ENCODE peak calls at places on chromosomes 4 and X, in ten cellular contexts. R is stomach; Q is dorsolateral prefrontal cortex; S is endodermal cell; B is brain microvascular endothelial cell; V is fibroblast of mammary gland; D is CD4-positive, alpha-beta T cell; A is heart left ventricle; I is cardiac muscle cell; C is ascending aorta. X is an unnamed sample.

GRCh38 chr4:163391756-163392155 is 48.1 kb downstream of the NPY5R start:
- DNase-seq in R (no peak), Q (no peak), S (no peak), B (no peak), V (no peak), D (no peak), A (no peak), I (no peak), C (no peak), X (no peak)

GRCh38 chrX:275476-275966 is 5.7 kb upstream of the PLCXD1 start:
- DNase-seq in R (no peak), Q (peak; percentile 41), S (peak; percentile 79), B (no peak), V (no peak), D (no peak), A (no peak), I (no peak), C (no peak), X (peak; percentile 32)

GRCh38 chrX:37320541-37321203 is 28.5 kb upstream of the PRRG1 start:
- DNase-seq in R (no peak), Q (no peak), S (no peak), B (no peak), V (no peak), D (no peak), A (no peak), I (no peak), C (no peak), X (no peak)

GRCh38 chr4:183097251-183098079 is 1.6 kb upstream of the WWC2 start:
- DNase-seq in R (no peak), Q (no peak), S (peak; percentile 85), B (no peak), V (peak; percentile 11), D (no peak), A (no peak), I (no peak), C (peak; percentile 64), X (peak; percentile 53)

GRCh38 chrX:87517571-87518141 is at the start of gene KLHL4:
- DNase-seq in R (no peak), Q (no peak), S (peak; percentile 89), B (peak; percentile 84), V (peak; percentile 88), D (no peak), A (no peak), I (peak; percentile 89), C (no peak), X (peak; percentile 34)

GRCh38 chr4:107825072-107825789 is 499 bp downstream of the SGMS2 start:
- DNase-seq in R (peak; percentile 43), Q (no peak), S (peak; percentile 82), B (peak; percentile 29), V (peak; percentile 56), D (no peak), A (peak; percentile 77), I (peak; percentile 52), C (peak; percentile 78), X (peak; percentile 12)

GRCh38 chr4:122772311-122772710 is 39.8 kb downstream of the BBS12 start:
- DNase-seq in R (no peak), Q (no peak), S (no peak), B (no peak), V (peak; percentile 58), D (no peak), A (no peak), I (no peak), C (no peak), X (no peak)

GRCh38 chrX:130176354-130176776 is 4.6 kb downstream of the RAB33A start:
- DNase-seq in R (no peak), Q (no peak), S (no peak), B (no peak), V (no peak), D (no peak), A (no peak), I (no peak), C (no peak), X (no peak)

GRCh38 chrX:66633541-66633940 is 5.3 kb downstream of the EDA2R start:
- DNase-seq in R (no peak), Q (no peak), S (no peak), B (peak; percentile 52), V (peak; percentile 85), D (no peak), A (no peak), I (no peak), C (no peak), X (no peak)

GRCh38 chr4:143399113-143399949 is 62.7 kb downstream of the GAB1 start:
- DNase-seq in R (no peak), Q (no peak), S (no peak), B (no peak), V (peak; percentile 49), D (no peak), A (no peak), I (peak; percentile 39), C (no peak), X (no peak)

GRCh38 chr4:55896622-55897021 is 43.2 kb downstream of the EXOC1 start:
- DNase-seq in R (no peak), Q (no peak), S (no peak), B (no peak), V (no peak), D (no peak), A (no peak), I (no peak), C (no peak), X (no peak)

GRCh38 chrX:10231461-10231860 is 74.7 kb downstream of the CLCN4 start:
- DNase-seq in R (no peak), Q (no peak), S (no peak), B (no peak), V (no peak), D (no peak), A (no peak), I (no peak), C (no peak), X (no peak)

GRCh38 chr4:102637391-102637790 is 123.4 kb downstream of the MANBA start:
- DNase-seq in R (no peak), Q (no peak), S (no peak), B (no peak), V (no peak), D (no peak), A (no peak), I (no peak), C (no peak), X (no peak)

GRCh38 chr4:3465698-3466671 is 2.9 kb downstream of the DOK7 start:
- DNase-seq in R (no peak), Q (no peak), S (peak; percentile 86), B (no peak), V (peak; percentile 9), D (no peak), A (peak; percentile 77), I (peak; percentile 52), C (no peak), X (peak; percentile 52)

GRCh38 chr4:128981377-128981776 is 112.0 kb downstream of the SCLT1 start:
- DNase-seq in R (no peak), Q (no peak), S (no peak), B (no peak), V (no peak), D (no peak), A (no peak), I (no peak), C (no peak), X (no peak)

DNA sequence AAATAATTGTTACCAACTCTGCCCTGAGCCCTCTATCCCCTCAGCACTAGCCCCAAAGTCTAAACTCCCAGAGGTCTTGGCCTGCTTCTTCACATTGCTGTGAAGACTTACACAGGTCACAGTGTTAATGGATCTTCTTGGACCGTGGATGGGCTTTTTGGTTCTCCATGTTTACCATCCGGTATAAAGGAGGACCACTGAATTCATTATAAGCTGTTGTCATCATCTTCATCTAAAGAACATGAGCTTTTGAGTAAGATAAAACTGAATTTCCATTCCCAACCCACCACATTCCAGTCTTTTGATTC is 8.5 kb downstream of the NUDT11 start:
- DNase-seq in R (no peak), Q (no peak), S (no peak), B (no peak), V (peak; percentile 7), D (no peak), A (no peak), I (no peak), C (no peak), X (no peak)
- TF ChIP-seq CTCF in R (no peak), Q (no peak), S (no peak), B (no peak), V (no peak), D (no peak), A (no peak), I (no peak), C (no peak), X (no peak)

GRCh38 chrX:108811891-108812290 is 75.5 kb upstream of the IRS4 start:
- DNase-seq in R (no peak), Q (no peak), S (peak; percentile 82), B (no peak), V (no peak), D (no peak), A (no peak), I (peak; percentile 14), C (no peak), X (peak; percentile 4)
- TF ChIP-seq CTCF in R (no peak), Q (no peak), S (peak; percentile 88), B (no peak), V (no peak), D (no peak), A (no peak), I (no peak), C (no peak), X (peak; percentile 40)

GRCh38 chr4:112562254-112562653 is 46.3 kb upstream of the NEUROG2 start:
- DNase-seq in R (no peak), Q (no peak), S (no peak), B (no peak), V (no peak), D (no peak), A (no peak), I (no peak), C (no peak), X (no peak)

GRCh38 chr4:112563431-112564200 is 47.6 kb upstream of the NEUROG2 start:
- DNase-seq in R (no peak), Q (no peak), S (no peak), B (no peak), V (no peak), D (no peak), A (no peak), I (no peak), C (no peak), X (no peak)

GRCh38 chr4:112567536-112567935 is 51.6 kb upstream of the NEUROG2 start:
- DNase-seq in R (no peak), Q (no peak), S (no peak), B (no peak), V (no peak), D (no peak), A (no peak), I (no peak), C (no peak), X (no peak)

GRCh38 chr4:112560084-112560483 is 44.1 kb upstream of the NEUROG2 start:
- DNase-seq in R (no peak), Q (no peak), S (no peak), B (no peak), V (no peak), D (no peak), A (no peak), I (no peak), C (no peak), X (no peak)

GRCh38 chr4:112564706-112565270 is 48.8 kb upstream of the NEUROG2 start:
- DNase-seq in R (no peak), Q (no peak), S (no peak), B (no peak), V (no peak), D (no peak), A (no peak), I (no peak), C (no peak), X (no peak)
- TF ChIP-seq CTCF in R (no peak), Q (no peak), S (peak; percentile 45), B (no peak), V (no peak), D (no peak), A (no peak), I (no peak), C (no peak), X (no peak)

GRCh38 chr4:24032371-24032989 is 142.6 kb upstream of the PPARGC1A start:
- DNase-seq in R (peak; percentile 35), Q (no peak), S (peak; percentile 60), B (no peak), V (peak; percentile 25), D (no peak), A (peak; percentile 49), I (peak; percentile 23), C (no peak), X (no peak)
- TF ChIP-seq CTCF in R (peak; percentile 30), Q (no peak), S (peak; percentile 78), B (peak; percentile 60), V (peak; percentile 24), D (no peak), A (peak; percentile 20), I (peak; percentile 36), C (no peak), X (peak; percentile 11)